ENCODE peak calls at places on chromosome 18, in six cellular contexts. E is HCT116, W is K562, V is transverse colon, L is breast epithelium, P is body of pancreas. U is an unnamed sample. For H3K9me3, the result is how much of the 10 kb centered on the place peaks cover.

GRCh38 chr18:74310411-74310810 is 5.2 kb upstream of the C18orf63 start:
- DNase-seq in E (no peak), W (no peak), V (no peak), L (no peak), P (no peak), U (no peak)

GRCh38 chr18:7618821-7619410 is 51.8 kb downstream of the PTPRM start:
- DNase-seq in E (no peak), W (no peak), V (no peak), L (no peak), P (no peak), U (no peak)

GRCh38 chr18:56574827-56575226 is 63.6 kb downstream of the TXNL1 start:
- DNase-seq in E (no peak), W (no peak), V (no peak), L (no peak), P (peak), U (peak)

GRCh38 chr18:2988041-2988794 is 24.7 kb downstream of the LPIN2 start:
- DNase-seq in E (no peak), W (no peak), V (no peak), L (no peak), P (no peak), U (no peak)

GRCh38 chr18:22703883-22704626 is 229.1 kb upstream of the RBBP8 start:
- DNase-seq in E (peak), W (peak), V (no peak), L (no peak), P (peak), U (peak)

GRCh38 chr18:45201029-45201428 is 414.2 kb upstream of the SLC14A2 start:
- DNase-seq in E (no peak), W (no peak), V (no peak), L (no peak), P (no peak), U (no peak)

GRCh38 chr18:44731866-44732555 is 51.3 kb downstream of the SETBP1 start:
- DNase-seq in E (no peak), W (no peak), V (no peak), L (no peak), P (no peak), U (no peak)

GRCh38 chr18:72100465-72100864 is 443.7 kb downstream of the CBLN2 start:
- DNase-seq in E (no peak), W (no peak), V (no peak), L (no peak), P (no peak), U (no peak)

GRCh38 chr18:33282142-33282541 is 158.4 kb downstream of the CCDC178 start:
- DNase-seq in E (no peak), W (no peak), V (no peak), L (no peak), P (no peak), U (no peak)

GRCh38 chr18:31248783-31249521 is 69.0 kb upstream of the DSG1 start:
- DNase-seq in E (no peak), W (no peak), V (no peak), L (no peak), P (no peak), U (no peak)

GRCh38 chr18:26637324-26637723 is 89.0 kb upstream of the KCTD1 start:
- DNase-seq in E (no peak), W (no peak), V (no peak), L (no peak), P (no peak), U (no peak)

GRCh38 chr18:58827886-58828285 is 36.8 kb upstream of the ZNF532 start:
- DNase-seq in E (no peak), W (no peak), V (no peak), L (no peak), P (no peak), U (peak)

GRCh38 chr18:63186934-63187574 is 132.5 kb downstream of the BCL2 start:
- DNase-seq in E (no peak), W (no peak), V (no peak), L (no peak), P (no peak), U (no peak)

GRCh38 chr18:48941672-48942071 is 9.1 kb downstream of the SMAD7 start:
- DNase-seq in E (no peak), W (no peak), V (no peak), L (no peak), P (no peak), U (no peak)

GRCh38 chr18:48943736-48944527 is 6.8 kb downstream of the SMAD7 start:
- DNase-seq in E (no peak), W (no peak), V (peak), L (no peak), P (no peak), U (no peak)

GRCh38 chr18:48942086-48942485 is 8.7 kb downstream of the SMAD7 start:
- DNase-seq in E (no peak), W (no peak), V (no peak), L (no peak), P (no peak), U (no peak)

GRCh38 chr18:48943333-48943732 is 7.4 kb downstream of the SMAD7 start:
- DNase-seq in E (no peak), W (no peak), V (no peak), L (no peak), P (no peak), U (no peak)

DNA sequence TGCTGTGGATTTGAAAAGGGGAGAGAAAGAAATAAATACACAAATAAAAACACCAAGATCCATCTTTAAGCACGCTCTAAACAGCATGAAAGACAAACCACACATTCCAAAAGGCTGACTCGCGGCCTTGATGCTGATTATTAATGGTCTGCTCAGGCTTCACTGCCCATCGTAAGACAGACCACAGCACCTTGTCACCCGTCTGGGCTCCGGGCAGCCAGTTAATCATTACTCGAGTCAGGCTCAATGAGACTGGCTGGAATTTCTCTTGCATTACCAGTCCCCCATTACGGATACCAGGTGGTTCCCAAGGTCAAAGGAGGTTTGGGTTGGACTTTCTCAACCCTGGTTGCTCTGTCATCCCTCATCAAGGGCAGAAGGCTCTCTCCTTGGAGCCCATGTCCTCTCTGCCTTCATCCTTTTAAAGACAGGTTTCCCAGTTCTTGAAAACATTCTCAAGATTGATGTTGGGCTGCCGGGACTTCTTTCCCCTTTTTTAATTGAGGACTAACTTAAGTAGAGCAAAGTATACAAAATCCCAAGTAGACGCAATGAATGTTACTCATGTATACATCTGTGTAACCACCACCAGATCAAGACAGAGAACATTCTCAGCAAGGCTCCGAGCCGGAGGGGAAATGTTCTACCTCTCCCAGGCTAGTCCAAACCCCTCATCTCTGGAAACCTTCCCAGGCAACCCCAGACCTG is 8.1 kb downstream of the SMAD7 start:
- DNase-seq in E (peak), W (no peak), V (no peak), L (no peak), P (peak), U (no peak)
- TF ChIP-seq POLR2A in E (no peak), W (no peak), V (no peak), L (no peak), P (no peak), U (no peak)

GRCh38 chr18:66616523-66616983 is 12.7 kb upstream of the CDH19 start:
- DNase-seq in E (no peak), W (no peak), V (no peak), L (no peak), P (no peak), U (peak)
- TF ChIP-seq CTCF in E (no peak), W (no peak), V (peak), L (no peak), P (no peak), U (no peak)

GRCh38 chr18:14962626-14963025 is 214.7 kb downstream of the ANKRD30B start:
- DNase-seq in E (no peak), W (no peak), V (no peak), L (no peak), P (no peak), U (no peak)
- H3K9me3 ChIP-seq in E (under half), W (under half), V (under half), L (under half), P (under half), U (under half)

GRCh38 chr18:49673281-49673680 is 111.4 kb downstream of the LIPG start:
- DNase-seq in E (no peak), W (no peak), V (no peak), L (no peak), P (no peak), U (no peak)

GRCh38 chr18:49677081-49677480 is 115.2 kb downstream of the LIPG start:
- DNase-seq in E (no peak), W (no peak), V (no peak), L (no peak), P (no peak), U (no peak)

GRCh38 chr18:49668583-49669290 is 106.9 kb downstream of the LIPG start:
- DNase-seq in E (no peak), W (no peak), V (peak), L (no peak), P (no peak), U (peak)

GRCh38 chr18:49669403-49669802 is 107.5 kb downstream of the LIPG start:
- DNase-seq in E (no peak), W (no peak), V (no peak), L (no peak), P (no peak), U (no peak)

DNA sequence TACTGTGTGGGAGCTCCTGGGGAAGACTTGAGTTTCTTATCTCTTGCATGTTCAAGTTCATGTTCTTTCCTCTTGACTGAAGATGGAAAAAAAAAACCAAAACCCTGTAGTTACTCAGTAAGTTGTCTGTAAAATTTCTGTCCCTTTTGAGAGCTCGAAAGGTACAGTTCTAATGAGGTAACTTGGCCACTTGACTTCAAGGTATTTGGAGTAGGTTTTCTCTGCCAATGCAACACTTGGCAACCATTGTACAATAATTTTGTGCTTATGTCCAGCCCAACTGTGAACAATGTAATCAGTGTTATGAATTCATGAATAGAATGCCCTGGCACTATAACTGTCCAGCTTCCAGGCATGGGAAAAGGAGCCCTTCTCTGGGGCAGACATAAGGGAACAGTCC is 111.0 kb downstream of the LIPG start:
- DNase-seq in E (no peak), W (no peak), V (no peak), L (no peak), P (no peak), U (no peak)
- TF ChIP-seq POLR2A in E (no peak), W (no peak), V (no peak), L (no peak), P (no peak), U (no peak)

GRCh38 chr18:623760-624620 is 27.2 kb downstream of the CLUL1 start:
- DNase-seq in E (peak), W (peak), V (peak), L (peak), P (peak), U (peak)
- TF ChIP-seq CTCF in E (peak), W (peak), V (peak), L (no peak), P (peak), U (no peak)

GRCh38 chr18:78230911-78231310 is 748.7 kb upstream of the SALL3 start:
- DNase-seq in E (no peak), W (no peak), V (no peak), L (no peak), P (no peak), U (no peak)
- H3K9me3 ChIP-seq in E (under half), W (under half), V (under half), L (under half), P (under half), U (under half)

GRCh38 chr18:35973650-35974049 is 1.2 kb downstream of the RMP24 start:
- DNase-seq in E (no peak), W (no peak), V (no peak), L (no peak), P (no peak), U (no peak)

GRCh38 chr18:35974181-35974580 is 1.7 kb downstream of the RMP24 start:
- DNase-seq in E (no peak), W (no peak), V (no peak), L (no peak), P (no peak), U (no peak)

GRCh38 chr18:35971661-35972196 is 750 bp upstream of the RMP24 start:
- DNase-seq in E (no peak), W (no peak), V (peak), L (no peak), P (no peak), U (peak)

GRCh38 chr18:35969676-35970075 is 2.8 kb upstream of the RMP24 start:
- DNase-seq in E (no peak), W (no peak), V (no peak), L (no peak), P (no peak), U (no peak)

GRCh38 chr18:35972197-35973000 is at the start of gene RMP24:
- DNase-seq in E (peak), W (peak), V (peak), L (peak), P (peak), U (peak)
- TF ChIP-seq POLR2A in E (peak), W (peak), V (peak), L (no peak), P (peak), U (no peak)

GRCh38 chr18:75316826-75317225 is 106.2 kb downstream of the TSHZ1 start:
- DNase-seq in E (no peak), W (no peak), V (no peak), L (no peak), P (no peak), U (no peak)

GRCh38 chr18:75314606-75315005 is 104.0 kb downstream of the TSHZ1 start:
- DNase-seq in E (no peak), W (no peak), V (no peak), L (no peak), P (no peak), U (no peak)

GRCh38 chr18:75317723-75318122 is 107.1 kb downstream of the TSHZ1 start:
- DNase-seq in E (no peak), W (no peak), V (no peak), L (no peak), P (no peak), U (no peak)

GRCh38 chr18:75317300-75317699 is 106.7 kb downstream of the TSHZ1 start:
- DNase-seq in E (no peak), W (no peak), V (no peak), L (no peak), P (no peak), U (no peak)

DNA sequence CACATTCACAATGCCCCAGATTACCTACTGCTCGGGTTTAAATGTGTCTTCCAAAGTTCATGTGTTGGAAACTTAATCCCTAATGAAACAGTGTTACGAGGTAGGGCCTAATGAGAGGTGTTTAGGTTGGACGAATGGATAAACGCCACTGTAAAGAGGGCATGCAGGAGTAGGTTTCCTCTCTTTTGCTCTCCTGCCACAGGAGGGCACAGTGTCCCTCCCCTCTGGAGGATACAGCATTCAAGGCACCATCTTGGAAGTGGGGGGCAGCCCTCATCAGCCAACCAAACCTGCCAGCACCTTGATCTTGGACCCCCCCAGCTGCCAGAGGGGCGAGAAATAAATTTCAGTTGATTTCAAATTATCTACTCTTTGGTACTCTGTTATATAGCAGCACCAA is 103.5 kb downstream of the TSHZ1 start:
- DNase-seq in E (no peak), W (no peak), V (no peak), L (no peak), P (no peak), U (no peak)
- TF ChIP-seq CTCF in E (peak), W (no peak), V (no peak), L (no peak), P (no peak), U (no peak)

DNA sequence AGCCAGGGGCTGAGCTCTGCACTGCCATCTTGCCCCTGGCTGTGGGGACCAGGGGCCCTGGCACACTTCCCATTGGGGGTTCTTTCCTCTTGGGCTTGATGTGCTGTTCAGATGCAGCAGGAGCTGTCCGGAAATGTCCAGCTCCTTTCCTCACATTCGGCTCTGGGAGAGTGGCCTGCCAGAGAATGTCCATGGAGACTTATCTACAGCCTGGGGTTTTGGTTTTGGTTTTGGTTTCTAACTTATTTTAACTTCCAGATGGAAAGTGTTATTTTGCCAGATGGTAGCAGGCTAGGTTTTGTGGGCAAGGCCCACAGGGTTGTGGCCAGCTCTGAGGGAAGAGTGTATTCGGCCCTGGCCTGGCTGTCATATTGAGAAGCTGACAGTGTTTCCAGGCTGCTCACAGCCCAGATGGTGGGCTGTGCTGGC is 177.3 kb downstream of the ANKRD30B start:
- DNase-seq in E (no peak), W (no peak), V (no peak), L (no peak), P (no peak), U (no peak)
- H3K9me3 ChIP-seq in E (under half), W (under half), V (under half), L (under half), P (under half), U (under half)

U was measured in testis.